ENCODE peak calls at places on chromosomes 13 and 19, in four cellular contexts. S, B, V and D are unnamed samples.

GRCh38 chr19:13215572-13216380 is 65.6 kb downstream of the IER2 start:
- DNase-seq in S (no peak), B (no peak), V (no peak), D (no peak)

GRCh38 chr13:98216135-98216565 is 39.1 kb upstream of the RNF113B start:
- DNase-seq in S (no peak), B (no peak), V (no peak), D (peak)

GRCh38 chr13:45219938-45220375 is 19.1 kb upstream of the KCTD4 start:
- DNase-seq in S (no peak), B (peak), V (no peak), D (peak)

GRCh38 chr19:49453757-49454248 is 778 bp downstream of the ALDH16A1 start:
- DNase-seq in S (no peak), B (no peak), V (no peak), D (no peak)

GRCh38 chr13:51729853-51730553 is 74.0 kb downstream of the DHRS12 start:
- DNase-seq in S (peak), B (no peak), V (no peak), D (peak)

GRCh38 chr13:112198611-112199010 is 131.7 kb downstream of the SOX1 start:
- DNase-seq in S (no peak), B (no peak), V (no peak), D (no peak)

GRCh38 chr19:4980087-4980486 is 11.2 kb downstream of the KDM4B start:
- DNase-seq in S (no peak), B (no peak), V (no peak), D (no peak)

GRCh38 chr19:55442372-55443044 is 592 bp downstream of the SHISA7 start:
- DNase-seq in S (no peak), B (no peak), V (no peak), D (no peak)

GRCh38 chr13:46624821-46625220 is 71.9 kb downstream of the LRCH1 start:
- DNase-seq in S (no peak), B (no peak), V (no peak), D (no peak)

GRCh38 chr13:112772929-112773328 is 83.1 kb downstream of the ATP11A start:
- DNase-seq in S (no peak), B (no peak), V (no peak), D (no peak)

GRCh38 chr13:111050539-111050879 is 64.6 kb upstream of the ARHGEF7 start:
- DNase-seq in S (no peak), B (no peak), V (no peak), D (no peak)

GRCh38 chr13:111051656-111052232 is 63.4 kb upstream of the ARHGEF7 start:
- DNase-seq in S (no peak), B (no peak), V (no peak), D (no peak)

GRCh38 chr13:111048387-111048786 is 66.7 kb upstream of the ARHGEF7 start:
- DNase-seq in S (no peak), B (no peak), V (no peak), D (no peak)

GRCh38 chr13:111051041-111051440 is 64.1 kb upstream of the ARHGEF7 start:
- DNase-seq in S (no peak), B (no peak), V (no peak), D (no peak)

DNA sequence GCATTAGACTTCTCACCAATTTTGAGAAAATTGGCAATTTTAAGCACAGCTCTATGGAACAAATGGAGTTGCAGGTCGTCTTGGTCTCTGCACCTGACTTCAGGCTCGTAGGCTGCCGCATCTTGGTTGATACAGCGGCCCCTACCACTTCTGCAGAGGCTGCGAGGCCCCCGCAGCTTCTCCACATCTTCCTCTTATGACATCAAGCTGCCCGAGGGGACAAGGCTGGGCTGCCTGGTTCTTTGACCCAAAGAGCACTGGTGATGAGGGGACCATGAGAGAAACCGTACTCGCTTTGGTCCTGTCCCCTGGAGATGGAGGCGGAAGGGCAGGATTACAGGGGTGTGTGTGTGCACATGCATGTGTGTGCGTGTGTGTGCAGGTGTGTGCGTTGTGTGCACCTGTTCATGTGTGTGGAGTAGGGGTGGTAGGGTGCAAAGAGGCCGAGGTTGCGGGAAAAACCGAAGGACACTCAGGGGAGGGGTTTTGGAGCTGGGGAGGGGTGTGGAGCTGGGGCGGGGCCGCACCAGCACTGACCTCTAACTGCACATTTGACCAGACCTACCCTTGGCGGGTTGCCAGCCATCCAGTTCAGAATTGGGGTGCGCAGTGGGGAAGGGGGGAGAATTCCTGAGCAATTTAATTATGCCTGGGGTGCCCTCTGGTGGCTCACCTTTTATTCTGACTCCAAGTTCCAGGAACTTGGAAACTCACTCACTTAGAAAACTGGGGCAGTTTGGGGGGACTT is 65.1 kb upstream of the ARHGEF7 start:
- DNase-seq in S (no peak), B (no peak), V (no peak), D (peak)
- TF ChIP-seq CTCF in S (peak), B (peak), V (peak), D (peak)

GRCh38 chr19:17202713-17203112 is 12.4 kb upstream of the USE1 start:
- DNase-seq in S (no peak), B (no peak), V (no peak), D (no peak)

GRCh38 chr19:17209126-17210036 is 5.8 kb upstream of the USE1 start:
- DNase-seq in S (no peak), B (no peak), V (no peak), D (peak)

GRCh38 chr19:17202249-17202648 is 12.9 kb upstream of the USE1 start:
- DNase-seq in S (no peak), B (no peak), V (no peak), D (no peak)

GRCh38 chr19:17206736-17207581 is 8.2 kb upstream of the USE1 start:
- DNase-seq in S (no peak), B (no peak), V (no peak), D (no peak)

DNA sequence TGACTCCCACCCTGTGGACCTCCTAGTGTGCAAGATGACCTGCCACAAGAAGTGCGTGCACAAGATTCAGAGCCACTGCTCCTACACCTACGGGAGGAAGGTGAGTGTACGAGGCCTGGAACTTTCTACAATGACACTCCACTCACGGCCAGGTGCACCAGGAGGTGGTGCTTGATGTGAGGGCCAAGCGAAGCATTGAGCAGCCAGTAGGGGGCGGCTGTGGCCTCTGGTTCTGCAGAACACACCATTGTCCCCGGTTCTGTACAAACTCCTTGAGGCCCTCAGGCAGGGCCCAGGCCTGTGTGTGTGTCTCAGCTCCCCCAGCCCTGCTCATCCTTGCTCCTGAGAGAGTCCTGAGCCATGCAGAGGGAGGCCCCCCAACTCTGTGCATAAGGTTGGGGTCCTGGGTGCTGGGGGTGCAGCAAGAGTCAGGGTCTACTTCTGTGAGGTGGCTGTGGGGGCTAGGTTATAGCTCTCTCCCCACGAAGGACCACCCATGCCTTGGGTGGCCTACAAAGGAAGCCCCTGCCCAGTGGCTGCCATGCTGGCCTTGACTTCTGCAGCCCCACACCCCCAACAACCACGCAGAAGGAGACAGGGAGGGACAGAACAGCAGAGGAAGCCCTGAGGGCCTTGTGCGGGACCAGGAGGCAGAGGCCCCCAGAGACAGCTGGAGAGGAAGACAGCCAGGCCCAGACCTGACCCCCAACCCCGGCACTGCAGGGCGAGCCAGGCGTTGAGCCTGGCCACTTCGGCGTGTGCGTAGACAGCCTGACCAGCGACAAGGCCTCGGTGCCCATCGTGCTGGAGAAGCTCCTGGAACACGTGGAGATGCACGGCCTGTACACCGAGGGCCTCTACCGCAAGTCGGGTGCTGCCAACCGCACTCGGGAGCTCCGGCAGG is 9.7 kb upstream of the USE1 start:
- DNase-seq in S (no peak), B (no peak), V (peak), D (peak)
- TF ChIP-seq CTCF in S (peak), B (peak), V (peak), D (peak)

DNA sequence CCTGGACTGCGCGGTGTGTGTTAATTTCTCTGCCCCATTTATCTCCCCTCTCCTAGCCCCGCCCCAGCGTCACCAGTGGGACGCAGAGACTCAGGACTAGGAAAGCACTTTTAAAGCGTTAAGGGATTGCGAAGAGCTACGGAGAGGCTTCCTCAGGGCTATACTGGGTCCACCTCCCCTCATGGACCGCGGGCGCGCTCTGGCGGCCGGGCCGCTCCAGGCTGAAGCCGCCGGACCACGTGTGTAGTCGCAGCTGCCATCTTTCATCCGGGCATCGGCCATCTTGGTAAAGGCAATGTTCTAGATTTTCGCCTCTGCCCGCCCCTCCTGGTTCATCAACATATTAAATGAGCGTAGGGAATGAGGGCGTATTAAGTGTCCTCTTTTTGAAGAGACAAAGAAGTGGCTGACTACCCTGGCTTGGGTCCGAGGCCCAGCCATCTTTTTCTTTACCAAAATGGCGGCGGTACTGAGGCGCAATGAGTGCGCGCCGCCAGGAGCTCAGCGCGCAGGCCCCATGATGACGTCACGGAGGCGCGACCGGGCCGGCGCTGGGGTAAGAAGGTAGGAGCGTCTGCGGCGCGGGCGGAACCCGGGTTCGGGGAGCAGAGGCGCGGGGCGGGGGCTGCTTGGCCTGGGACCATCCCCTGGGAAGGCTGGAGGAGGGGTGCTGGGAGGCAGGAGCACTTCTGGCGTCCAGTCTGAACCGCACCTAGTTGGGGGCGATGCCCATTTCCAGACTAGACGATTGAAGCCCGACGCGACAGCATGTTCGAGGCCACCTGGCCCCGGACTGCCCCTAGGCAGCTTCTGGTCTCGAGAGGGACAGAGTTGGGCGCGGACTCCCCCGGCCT is at the start of gene CCDC124:
- DNase-seq in S (peak), B (peak), V (peak), D (peak)
- TF ChIP-seq CTCF in S (peak), B (peak), V (peak), D (peak)

DNA sequence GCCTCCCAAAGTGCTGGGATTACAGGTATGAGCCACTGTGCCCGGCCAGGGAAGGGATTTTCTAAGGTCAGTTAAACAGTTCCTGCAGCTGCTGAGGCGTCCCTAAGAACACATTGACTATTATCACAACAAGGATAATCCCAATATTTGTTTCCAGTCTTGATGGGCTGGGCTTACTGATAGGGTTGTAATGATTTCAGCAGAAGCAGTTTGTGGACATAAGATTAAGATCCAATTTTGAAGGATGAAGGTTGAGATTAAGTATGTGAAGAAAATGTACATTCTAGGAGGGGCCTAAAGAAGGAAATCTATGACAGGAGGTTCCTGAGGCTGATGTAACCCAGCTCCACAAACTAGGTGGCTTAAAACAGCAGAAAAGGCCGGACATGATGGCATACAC is 10.7 kb upstream of the CCDC124 start:
- DNase-seq in S (no peak), B (no peak), V (no peak), D (no peak)
- TF ChIP-seq CTCF in S (no peak), B (no peak), V (no peak), D (no peak)

GRCh38 chr19:6022570-6023049 is 44.7 kb upstream of the RANBP3 start:
- DNase-seq in S (no peak), B (no peak), V (no peak), D (no peak)
- TF ChIP-seq CTCF in S (no peak), B (no peak), V (no peak), D (no peak)

DNA sequence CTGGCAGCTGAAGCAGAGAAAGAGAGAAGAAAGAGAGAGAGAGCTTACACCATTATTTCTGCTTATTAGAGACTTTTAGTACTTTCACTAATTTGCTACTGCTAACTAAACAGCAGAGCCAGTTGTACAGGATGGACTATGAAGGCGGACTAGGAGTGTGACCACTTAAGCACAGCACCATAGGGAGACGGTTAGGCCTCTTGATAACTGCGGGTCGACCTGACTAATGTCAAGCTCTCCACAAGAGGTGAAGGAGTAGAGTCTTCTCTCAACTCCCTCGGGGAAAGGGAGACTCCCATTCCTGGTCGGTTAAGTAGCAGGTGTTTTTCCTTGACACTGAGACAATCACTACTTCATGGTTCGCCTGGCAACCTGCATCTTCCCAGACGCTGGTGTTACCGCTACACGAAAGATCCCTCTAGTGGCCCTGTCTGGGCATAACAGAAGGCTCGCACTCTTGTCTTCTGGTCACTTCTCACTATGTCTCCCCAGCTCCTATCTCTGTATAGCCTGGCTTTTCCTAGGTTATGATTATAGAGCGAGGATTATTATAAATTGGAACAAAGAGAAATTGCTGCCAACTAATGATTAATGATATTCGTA is 5.3 kb upstream of the PSG7 start:
- DNase-seq in S (no peak), B (no peak), V (no peak), D (peak)
- TF ChIP-seq CTCF in S (no peak), B (peak), V (no peak), D (peak)

DNA sequence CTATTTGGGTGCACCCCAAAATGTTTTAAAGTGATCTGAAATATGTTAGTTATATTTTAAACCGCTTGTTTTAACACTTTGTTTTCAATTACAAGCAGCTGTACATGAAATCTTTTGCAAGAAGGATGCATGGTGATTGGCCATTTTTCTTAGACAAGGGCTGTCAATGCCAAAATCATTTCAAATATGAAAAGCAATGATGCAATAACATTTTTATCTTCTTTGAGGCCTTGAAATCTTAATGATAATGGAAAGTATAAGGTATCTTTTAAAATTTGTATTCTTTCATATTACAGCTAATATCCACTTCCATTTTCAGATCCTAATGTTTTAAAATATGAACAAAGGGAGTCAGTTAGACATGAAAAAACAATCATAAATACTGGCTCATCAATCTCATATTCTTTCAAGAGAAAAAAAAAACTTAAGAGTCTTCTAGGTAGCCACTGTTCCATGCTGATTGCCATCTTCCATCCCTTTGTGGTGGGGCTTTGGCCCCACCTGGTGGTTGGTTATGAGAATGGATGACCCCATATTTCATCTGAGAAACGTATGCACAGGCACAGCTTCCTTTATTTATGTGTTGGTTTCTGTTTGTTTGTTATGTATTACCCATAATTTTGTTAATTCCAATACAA is 330.3 kb upstream of the MIR17HG start:
- DNase-seq in S (no peak), B (no peak), V (no peak), D (peak)
- TF ChIP-seq CTCF in S (peak), B (peak), V (peak), D (peak)

GRCh38 chr19:16376649-16377048 is 52.0 kb downstream of the KLF2 start:
- DNase-seq in S (no peak), B (no peak), V (no peak), D (no peak)
- TF ChIP-seq CTCF in S (no peak), B (peak), V (no peak), D (peak)